ENCODE peak calls at places on chromosome 21, in nine cellular contexts. Q is DMS153; O is K562; H is left cardiac atrium; N is stimulated activated effector memory CD8-positive, alpha-beta T cell treated with anti-CD3 and anti-CD28 coated beads, Interleukin-12 subunit alpha, Interleukin-12 subunit beta, amount 100 ng/mL, for 72 hours; X is ELR; K is occipital lobe; V is fibroblast of the aortic adventitia; W is GM23248. B is an unnamed sample.

GRCh38 chr21:34706337-34706736 is 37.5 kb downstream of the CLIC6 start:
- DNase-seq in X (no peak), V (no peak), H (no peak), Q (no peak), O (no peak), W (no peak), N (no peak), K (no peak), B (no peak)

GRCh38 chr21:33021150-33021549 is 4.6 kb upstream of the OLIG2 start:
- DNase-seq in X (no peak), W (no peak), K (no peak), H (no peak), V (no peak), O (no peak), N (no peak), Q (no peak), B (no peak)

GRCh38 chr21:27366846-27367245 is 400.0 kb upstream of the ADAMTS5 start:
- DNase-seq in H (no peak), X (no peak), W (peak), K (no peak), N (no peak), V (no peak), Q (no peak), O (no peak), B (peak)

GRCh38 chr21:39000496-39000895 is 182.8 kb downstream of the PSMG1 start:
- DNase-seq in H (no peak), N (no peak), O (no peak), W (peak), V (no peak), Q (no peak), X (peak), K (no peak), B (peak)

GRCh38 chr21:38323721-38324591 is 67.2 kb downstream of the KCNJ15 start:
- DNase-seq in X (peak), H (no peak), W (peak), V (peak), N (no peak), K (no peak), O (no peak), Q (peak), B (peak)

GRCh38 chr21:42534361-42534900 is 20.8 kb downstream of the SLC37A1 start:
- DNase-seq in O (no peak), W (no peak), V (no peak), Q (peak), N (no peak), H (no peak), K (no peak), X (no peak), B (no peak)

GRCh38 chr21:20720623-20721022 is 277.6 kb upstream of the NCAM2 start:
- DNase-seq in N (no peak), W (no peak), O (no peak), X (peak), H (no peak), V (peak), Q (no peak), K (no peak), B (no peak)

GRCh38 chr21:37369307-37369854 is 2.8 kb downstream of the DYRK1A start:
- DNase-seq in O (no peak), X (no peak), N (no peak), H (no peak), W (no peak), Q (no peak), K (no peak), V (no peak), B (no peak)

GRCh38 chr21:36065497-36066036 is 4.3 kb upstream of the CBR1 start:
- DNase-seq in N (no peak), O (no peak), W (peak), V (peak), K (no peak), X (peak), Q (peak), H (no peak), B (peak)

GRCh38 chr21:41857771-41858300 is 21.3 kb downstream of the PRDM15 start:
- DNase-seq in X (no peak), O (no peak), Q (no peak), V (no peak), N (no peak), K (no peak), H (no peak), W (no peak), B (no peak)

GRCh38 chr21:46003575-46004007 is 22.0 kb downstream of the COL6A1 start:
- DNase-seq in N (peak), Q (no peak), V (no peak), H (peak), O (no peak), K (no peak), W (no peak), X (no peak), B (no peak)

GRCh38 chr21:29449306-29449940 is 150.7 kb downstream of the BACH1 start:
- DNase-seq in H (no peak), V (no peak), Q (no peak), X (no peak), N (no peak), W (no peak), O (no peak), K (no peak), B (no peak)